ENCODE peak calls at places on chromosomes 3 and 15, in nine cellular contexts. I, N, Q, C, F, S, D, P and E are unnamed samples.

GRCh38 chr3:36663666-36664291 is 100.6 kb downstream of the DCLK3 start:
- DNase-seq in S (no peak), N (no peak), P (no peak), Q (no peak), C (no peak), D (no peak), I (no peak), F (no peak), E (no peak)

GRCh38 chr3:157115069-157116006 is 44.6 kb downstream of the CCNL1 start:
- DNase-seq in I (no peak), Q (no peak), P (no peak), S (no peak), F (no peak), C (no peak), N (no peak), D (peak; percentile 46), E (no peak)

GRCh38 chr3:192091831-192092230 is 630.9 kb downstream of the PYDC2 start:
- DNase-seq in C (no peak), I (no peak), N (no peak), F (no peak), P (no peak), D (no peak), S (no peak), Q (no peak), E (no peak)

GRCh38 chr3:113690482-113690881 is 6.0 kb downstream of the USF3 start:
- DNase-seq in Q (no peak), F (no peak), N (no peak), S (no peak), I (no peak), D (no peak), P (no peak), C (no peak), E (no peak)

GRCh38 chr15:44033894-44034293 is 161.2 kb downstream of the FRMD5 start:
- DNase-seq in I (peak; percentile 27), D (no peak), N (no peak), S (no peak), Q (no peak), P (peak; percentile 67), F (no peak), C (no peak), E (no peak)

GRCh38 chr15:76221085-76221767 is 90.0 kb downstream of the ETFA start:
- DNase-seq in I (no peak), F (no peak), D (no peak), C (no peak), Q (no peak), P (no peak), S (no peak), N (no peak), E (no peak)

GRCh38 chr3:58092516-58092915 is 84.3 kb downstream of the FLNB start:
- DNase-seq in F (no peak), P (no peak), S (no peak), C (no peak), Q (no peak), D (no peak), I (no peak), N (no peak), E (no peak)

GRCh38 chr15:80072285-80072684 is 12.8 kb downstream of the ZFAND6 start:
- DNase-seq in N (peak; percentile 91), S (peak; percentile 93), Q (no peak), C (no peak), I (no peak), F (no peak), P (no peak), D (peak; percentile 15), E (no peak)

GRCh38 chr3:46878796-46879436 is 1.4 kb downstream of the PTH1R start:
- DNase-seq in I (no peak), N (no peak), F (no peak), P (no peak), D (no peak), S (no peak), C (no peak), Q (no peak), E (no peak)

GRCh38 chr3:25533365-25533764 is 105.3 kb downstream of the RARB start:
- DNase-seq in P (no peak), I (no peak), S (no peak), N (no peak), Q (no peak), F (no peak), C (no peak), D (no peak), E (no peak)

GRCh38 chr3:73614385-73614784 is 10.4 kb downstream of the PDZRN3 start:
- DNase-seq in D (peak; percentile 41), C (peak; percentile 20), N (no peak), F (no peak), Q (no peak), S (no peak), P (peak; percentile 77), I (no peak), E (no peak)

GRCh38 chr3:187293514-187293870 is 2.0 kb upstream of the MASP1 start:
- DNase-seq in C (no peak), Q (no peak), F (no peak), D (no peak), S (no peak), N (no peak), I (no peak), P (no peak), E (no peak)

GRCh38 chr3:147904421-147904820 is 495.3 kb downstream of the ZIC1 start:
- DNase-seq in N (no peak), F (no peak), D (no peak), P (no peak), C (no peak), S (no peak), I (no peak), Q (no peak), E (no peak)

GRCh38 chr3:172595648-172596393 is 72.6 kb upstream of the TNFSF10 start:
- DNase-seq in S (peak; percentile 69), C (peak; percentile 32), F (no peak), N (peak; percentile 90), D (peak; percentile 48), I (no peak), Q (no peak), P (peak; percentile 67), E (peak; percentile 24)

GRCh38 chr3:126259411-126260391 is 79.3 kb upstream of the ALDH1L1 start:
- DNase-seq in I (peak; percentile 76), C (peak; percentile 46), Q (peak; percentile 85), N (no peak), F (no peak), D (peak; percentile 59), P (peak; percentile 91), S (peak; percentile 76), E (no peak)
- H3K4me3 ChIP-seq in I (no peak overlapping the region), C (no peak overlapping the region), Q (no peak overlapping the region), N (no peak overlapping the region), F (no peak overlapping the region), D (peak overlapping the region; percentile 22), P (no peak overlapping the region), S (no peak overlapping the region), E (no peak overlapping the region)

GRCh38 chr15:52796228-52796521 is 6.0 kb upstream of the ONECUT1 start:
- DNase-seq in P (no peak), C (no peak), Q (no peak), I (no peak), N (no peak), D (no peak), S (no peak), F (no peak), E (no peak)

GRCh38 chr15:52796742-52797515 is 6.8 kb upstream of the ONECUT1 start:
- DNase-seq in S (no peak), P (no peak), D (no peak), Q (no peak), C (no peak), N (no peak), F (no peak), I (no peak), E (no peak)

GRCh38 chr15:52799145-52799811 is 9.1 kb upstream of the ONECUT1 start:
- DNase-seq in F (no peak), C (no peak), D (no peak), Q (no peak), N (no peak), S (no peak), I (no peak), P (no peak), E (no peak)

GRCh38 chr15:52797625-52798501 is 7.7 kb upstream of the ONECUT1 start:
- DNase-seq in I (peak; percentile 50), C (no peak), D (no peak), S (no peak), Q (no peak), P (no peak), N (no peak), F (no peak), E (no peak)

GRCh38 chr15:52798529-52799101 is 8.5 kb upstream of the ONECUT1 start:
- DNase-seq in I (no peak), C (no peak), N (no peak), S (no peak), Q (no peak), F (no peak), P (no peak), D (no peak), E (no peak)
- H3K27me3 ChIP-seq in I (no peaks in the 10 kb centered on the region), C (peaks cover 100% of the 10 kb centered on the region), N (peaks cover 83% of the 10 kb centered on the region), S (peaks cover 100% of the 10 kb centered on the region), Q (peaks cover 98% of the 10 kb centered on the region), F (peaks cover 83% of the 10 kb centered on the region), P (peaks cover 11% of the 10 kb centered on the region), D (peaks cover 90% of the 10 kb centered on the region), E (peaks cover 13% of the 10 kb centered on the region)

GRCh38 chr3:89108154-89108553 is 733 bp downstream of the EPHA3 start:
- DNase-seq in I (no peak), S (peak; percentile 57), N (no peak), C (no peak), Q (no peak), P (no peak), D (no peak), F (no peak), E (no peak)
- H3K4me3 ChIP-seq in I (no peak overlapping the region), S (peak overlapping the region; percentile 59), N (peak overlapping the region; percentile 57), C (no peak overlapping the region), Q (peak overlapping the region; percentile 43), P (peak overlapping the region; percentile 47), D (peak overlapping the region; percentile 49), F (peak overlapping the region; percentile 66), E (no peak overlapping the region)

GRCh38 chr15:70192490-70192889 is 94.8 kb upstream of the TLE3 start:
- DNase-seq in F (no peak), N (no peak), C (no peak), Q (no peak), D (no peak), I (no peak), S (no peak), P (no peak), E (no peak)
- H3K27me3 ChIP-seq in F (no peaks in the 10 kb centered on the region), N (no peaks in the 10 kb centered on the region), C (no peaks in the 10 kb centered on the region), Q (no peaks in the 10 kb centered on the region), D (no peaks in the 10 kb centered on the region), I (no peaks in the 10 kb centered on the region), S (no peaks in the 10 kb centered on the region), P (no peaks in the 10 kb centered on the region), E (peaks cover 1% of the 10 kb centered on the region)

DNA sequence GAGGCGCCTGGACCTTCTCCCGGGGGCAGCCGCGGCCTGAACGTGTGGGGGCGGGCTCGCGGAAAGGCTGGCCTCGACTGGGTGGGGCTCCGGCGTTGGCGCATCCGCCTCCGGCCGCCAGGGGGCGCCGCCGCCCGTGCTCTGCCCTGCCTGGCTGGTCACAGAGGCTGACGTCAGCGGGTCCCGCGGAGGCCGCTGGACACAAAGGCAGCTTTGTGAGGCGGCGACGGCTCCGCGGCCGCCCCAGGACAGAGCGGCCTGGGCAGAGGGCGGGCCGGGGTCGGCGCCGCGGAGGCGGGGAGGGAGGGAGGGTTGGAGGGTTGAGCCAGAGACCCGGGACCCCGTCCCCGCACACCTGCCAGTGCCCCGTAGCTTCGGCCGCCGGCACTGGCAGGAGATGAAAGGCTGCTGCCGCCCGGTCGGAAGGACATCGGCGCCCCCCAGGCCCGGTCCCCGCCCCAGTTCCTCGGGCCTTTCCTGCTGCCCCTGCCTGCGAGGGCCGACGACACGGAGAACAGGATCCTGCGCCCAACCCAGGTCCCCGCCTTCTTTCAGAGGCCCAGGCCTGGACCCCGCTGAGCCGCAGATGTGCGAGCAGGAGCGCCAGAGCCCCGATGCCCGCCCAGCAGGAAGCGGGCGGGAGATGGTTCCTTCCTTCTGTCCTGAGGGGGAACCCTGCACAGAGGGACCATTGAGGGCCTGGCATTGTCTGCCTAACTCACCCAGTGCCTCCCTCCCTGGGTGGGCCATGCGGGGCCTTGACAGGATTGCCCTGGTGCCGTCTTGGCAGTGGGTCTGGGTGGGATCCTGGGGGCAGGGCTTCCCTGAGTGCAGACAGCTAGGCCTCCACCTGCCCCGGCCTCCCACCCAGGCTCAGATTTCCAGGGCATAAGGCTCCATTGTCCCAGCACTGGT is 8.7 kb upstream of the SEMA3B start:
- DNase-seq in N (peak; percentile 87), I (peak; percentile 97), D (peak; percentile 96), P (peak; percentile 96), F (peak; percentile 99), C (peak; percentile 95), Q (peak; percentile 97), S (peak; percentile 71), E (peak; percentile 89)
- H3K4me3 ChIP-seq in N (peak overlapping the region; percentile 76), I (peak overlapping the region; percentile 32), D (peak overlapping the region; percentile 72), P (peak overlapping the region; percentile 55), F (peak overlapping the region; percentile 68), C (peak overlapping the region; percentile 45), Q (peak overlapping the region; percentile 66), S (peak overlapping the region; percentile 53), E (peak overlapping the region; percentile 59)